ENCODE peak calls at places on chromosome 16, in five cellular contexts. F is Peyer's patch, T is H1, Y is prostate gland, Q is adrenal gland. U is an unnamed sample.

GRCh38 chr16:4679156-4679853 is 14.1 kb upstream of the NUDT16L1 start:
- DNase-seq in F (peak), T (no peak), Y (peak), Q (peak), U (peak)

GRCh38 chr16:17866991-17867390 is 396.2 kb upstream of the XYLT1 start:
- DNase-seq in F (no peak), T (no peak), Y (no peak), Q (no peak), U (no peak)

GRCh38 chr16:66515543-66516171 is 34.3 kb downstream of the TK2 start:
- DNase-seq in F (peak), T (peak), Y (no peak), Q (peak), U (no peak)

GRCh38 chr16:89013692-89014455 is 36.9 kb upstream of the CBFA2T3 start:
- DNase-seq in F (no peak), T (no peak), Y (no peak), Q (no peak), U (no peak)

GRCh38 chr16:49019826-49020401 is 261.7 kb downstream of the CBLN1 start:
- DNase-seq in F (no peak), T (peak), Y (no peak), Q (no peak), U (no peak)

GRCh38 chr16:57781741-57782606 is 20.3 kb downstream of the KIFC3 start:
- DNase-seq in F (no peak), T (no peak), Y (no peak), Q (no peak), U (no peak)

GRCh38 chr16:3609895-3610697 is 1.3 kb downstream of the SLX4 start:
- DNase-seq in F (no peak), T (no peak), Y (peak), Q (no peak), U (no peak)

GRCh38 chr16:27449434-27450188 is 47.6 kb downstream of the IL21R start:
- DNase-seq in F (no peak), T (no peak), Y (no peak), Q (no peak), U (peak)

GRCh38 chr16:65285128-65286120 is 163.6 kb upstream of the CDH11 start:
- DNase-seq in F (no peak), T (no peak), Y (no peak), Q (no peak), U (no peak)

GRCh38 chr16:2937170-2937569 is 25.4 kb downstream of the FLYWCH1 start:
- DNase-seq in F (no peak), T (no peak), Y (no peak), Q (no peak), U (no peak)

GRCh38 chr16:23538919-23539278 is 18.3 kb downstream of the EARS2 start:
- DNase-seq in F (no peak), T (no peak), Y (no peak), Q (no peak), U (no peak)
- H3K27ac ChIP-seq in F (no peak), T (no peak), Y (no peak), Q (peak), U (no peak)

GRCh38 chr16:16105646-16106045 is 117.6 kb downstream of the ABCC6 start:
- DNase-seq in F (no peak), T (no peak), Y (no peak), Q (no peak), U (no peak)
- TF ChIP-seq POLR2A in F (no peak), T (no peak), Y (no peak), Q (no peak), U (no peak)

GRCh38 chr16:68253721-68254120 is 8.5 kb downstream of the PLA2G15 start:
- DNase-seq in F (no peak), T (no peak), Y (no peak), Q (no peak), U (no peak)

GRCh38 chr16:68249361-68249760 is 4.2 kb downstream of the PLA2G15 start:
- DNase-seq in F (no peak), T (no peak), Y (no peak), Q (no peak), U (no peak)

GRCh38 chr16:68252383-68252782 is 7.2 kb downstream of the PLA2G15 start:
- DNase-seq in F (no peak), T (no peak), Y (no peak), Q (no peak), U (no peak)

GRCh38 chr16:68250951-68251350 is 5.8 kb downstream of the PLA2G15 start:
- DNase-seq in F (no peak), T (no peak), Y (no peak), Q (no peak), U (no peak)

GRCh38 chr16:68251812-68252211 is 6.6 kb downstream of the PLA2G15 start:
- DNase-seq in F (no peak), T (no peak), Y (no peak), Q (no peak), U (no peak)
- H3K27ac ChIP-seq in F (no peak), T (no peak), Y (no peak), Q (no peak), U (peak)

GRCh38 chr16:81480856-81481821 is 36.5 kb downstream of the CMIP start:
- DNase-seq in F (no peak), T (no peak), Y (no peak), Q (no peak), U (peak)
- TF ChIP-seq POLR2A in F (peak), T (no peak), Y (no peak), Q (no peak), U (no peak)

DNA sequence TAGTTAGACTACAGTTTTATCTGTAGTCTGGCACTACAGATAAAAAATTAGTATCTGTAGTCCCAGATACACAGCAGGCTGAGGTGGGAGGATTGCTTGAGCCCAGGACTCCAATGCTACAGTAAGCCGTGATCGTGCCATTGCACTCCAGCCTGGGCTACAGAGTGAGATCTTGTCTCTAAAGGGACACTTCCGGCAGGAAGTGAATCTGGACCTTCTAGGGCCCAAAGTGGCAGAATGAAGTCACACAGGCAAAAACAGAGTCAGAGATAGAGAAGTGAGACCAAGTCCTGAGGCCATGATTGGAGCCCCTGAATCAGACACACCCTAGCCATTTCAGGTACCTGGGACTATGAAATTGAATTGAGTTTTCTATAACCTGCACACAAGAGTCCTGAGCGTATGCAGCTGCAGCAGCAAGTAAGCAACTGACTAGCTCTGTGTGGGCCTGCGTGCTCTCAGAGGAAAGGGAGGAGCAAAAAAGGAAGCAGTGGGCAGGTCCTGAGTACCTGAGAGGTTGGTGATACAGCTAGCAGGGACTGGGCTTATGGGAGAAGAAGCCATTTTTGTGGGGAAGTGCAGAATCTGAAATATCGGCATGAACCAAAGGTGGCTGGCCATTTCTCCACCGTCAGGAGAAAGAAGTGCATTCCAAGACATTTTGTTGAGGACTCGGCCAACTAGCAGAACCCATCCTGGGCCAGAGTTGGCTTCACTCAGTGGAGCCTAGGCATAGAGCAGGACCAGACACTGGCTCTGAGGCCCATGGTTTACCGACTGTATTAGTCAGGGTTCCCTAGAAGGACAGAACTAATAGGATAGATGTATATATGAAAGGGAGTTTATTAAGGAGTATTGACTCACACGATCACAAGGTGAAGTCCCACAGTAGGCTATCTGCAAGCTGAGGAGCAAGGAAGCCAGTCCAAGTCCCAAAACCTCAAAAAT is 27.2 kb upstream of the BRD7 start:
- DNase-seq in F (no peak), T (peak), Y (no peak), Q (no peak), U (no peak)
- H3K27ac ChIP-seq in F (no peak), T (no peak), Y (no peak), Q (no peak), U (no peak)

GRCh38 chr16:30183961-30184429 is 593 bp downstream of the CORO1A start:
- DNase-seq in F (peak), T (no peak), Y (no peak), Q (no peak), U (peak)

GRCh38 chr16:30185141-30185682 is 1.8 kb downstream of the CORO1A start:
- DNase-seq in F (no peak), T (peak), Y (no peak), Q (no peak), U (no peak)

GRCh38 chr16:30183236-30183960 is at the start of gene CORO1A:
- DNase-seq in F (peak), T (peak), Y (peak), Q (peak), U (peak)

GRCh38 chr16:30185683-30186421 is 2.5 kb downstream of the CORO1A start:
- DNase-seq in F (peak), T (peak), Y (no peak), Q (peak), U (peak)

DNA sequence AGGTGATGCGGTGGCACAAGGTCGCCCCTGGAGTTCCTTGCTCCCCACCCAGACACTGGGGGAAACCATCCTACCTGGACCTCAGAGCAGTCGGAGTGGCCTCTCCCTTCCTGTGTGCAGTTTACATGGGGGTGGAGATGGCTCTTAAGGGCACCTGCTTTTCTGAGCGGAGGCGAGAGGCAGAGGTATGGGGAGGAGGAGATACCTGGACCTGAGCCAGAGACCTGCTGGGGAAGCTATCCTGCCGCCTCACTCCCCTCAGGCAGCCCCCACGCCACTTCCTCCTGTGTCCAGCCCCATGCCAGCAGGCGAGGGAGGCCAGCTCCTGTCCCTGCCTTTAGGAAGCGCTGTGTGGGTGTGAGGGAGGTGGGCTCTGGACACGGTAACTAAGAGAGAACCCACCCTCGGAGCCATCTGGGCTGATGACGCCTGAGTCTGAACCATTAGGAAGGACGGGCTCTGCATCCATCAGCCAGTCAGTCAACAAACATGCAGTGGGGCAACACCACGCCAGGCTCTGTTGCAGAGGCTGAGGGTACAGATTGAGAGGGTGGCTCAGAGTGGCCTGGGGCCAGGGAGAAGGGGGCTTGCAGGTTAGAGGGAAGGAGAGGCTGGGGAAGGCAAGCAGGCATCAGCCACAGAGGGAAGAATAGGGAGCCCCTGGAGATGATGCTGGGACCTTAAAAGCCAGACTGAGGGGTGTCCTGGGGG is 1.2 kb downstream of the CORO1A start:
- DNase-seq in F (peak), T (peak), Y (no peak), Q (peak), U (peak)
- TF ChIP-seq POLR2A in F (no peak), T (no peak), Y (no peak), Q (no peak), U (no peak)

GRCh38 chr16:23131436-23131835 is 17.8 kb downstream of the USP31 start:
- DNase-seq in F (no peak), T (no peak), Y (no peak), Q (no peak), U (no peak)
- H3K27ac ChIP-seq in F (peak), T (no peak), Y (peak), Q (no peak), U (peak)

GRCh38 chr16:71722801-71723536 is 1.5 kb downstream of the PHLPP2 start:
- DNase-seq in F (peak), T (peak), Y (peak), Q (peak), U (peak)
- TF ChIP-seq POLR2A in F (peak), T (no peak), Y (peak), Q (no peak), U (no peak)

GRCh38 chr16:11498683-11499082 is 88.0 kb downstream of the LITAF start:
- DNase-seq in F (no peak), T (no peak), Y (no peak), Q (no peak), U (no peak)
- H3K27ac ChIP-seq in F (no peak), T (no peak), Y (no peak), Q (no peak), U (no peak)

U was measured in stomach.